ENCODE peak calls at places on chromosomes 12 and 14, in ten cellular contexts. I is H9, Q is fibroblast of pulmonary artery, A is uterus, T is HepG2, D is right lobe of liver, P is astrocyte of the spinal cord, U is foreskin keratinocyte, Z is mucosa of descending colon, F is transverse colon. H is an unnamed sample.

GRCh38 chr14:53778263-53778662 is 178.4 kb downstream of the BMP4 start:
- DNase-seq in Q (no peak), I (no peak), T (no peak), U (no peak), A (no peak), P (no peak), F (no peak), Z (no peak), D (no peak), H (no peak)

GRCh38 chr12:27548301-27549199 is 24.5 kb downstream of the PPFIBP1 start:
- DNase-seq in Q (no peak), D (no peak), P (no peak), T (peak), I (no peak), A (no peak), F (no peak), U (no peak), Z (no peak), H (no peak)

GRCh38 chr12:47082963-47083621 is 3.3 kb upstream of the AMIGO2 start:
- DNase-seq in T (no peak), U (no peak), Z (no peak), Q (peak), P (peak), A (no peak), D (no peak), I (no peak), F (no peak), H (peak)

GRCh38 chr12:75660107-75660530 is 148.7 kb upstream of the KRR1 start:
- DNase-seq in D (no peak), T (no peak), P (peak), U (peak), F (no peak), A (no peak), I (no peak), Z (no peak), Q (peak), H (peak)

GRCh38 chr14:106491851-106492250 is 965.5 kb downstream of the TMEM121 start:
- DNase-seq in A (no peak), Z (peak), F (peak), U (no peak), I (no peak), T (no peak), D (no peak), P (no peak), Q (no peak), H (no peak)

GRCh38 chr14:32560213-32560857 is 231.2 kb downstream of the AKAP6 start:
- DNase-seq in P (peak), I (peak), Q (peak), F (peak), T (peak), U (peak), D (no peak), A (peak), Z (peak), H (peak)

GRCh38 chr14:74517731-74518130 is 24.2 kb downstream of the ISCA2 start:
- DNase-seq in Z (no peak), U (no peak), I (no peak), P (no peak), D (peak), A (no peak), Q (no peak), F (no peak), T (no peak), H (no peak)

GRCh38 chr12:1391722-1392121 is 202.7 kb downstream of the FBXL14 start:
- DNase-seq in Q (no peak), A (no peak), U (no peak), Z (no peak), P (no peak), T (no peak), F (no peak), D (no peak), I (peak), H (no peak)

GRCh38 chr12:14970467-14970866 is 2.4 kb upstream of the PDE6H start:
- DNase-seq in P (no peak), F (no peak), A (no peak), I (no peak), U (no peak), Q (no peak), T (no peak), D (no peak), Z (no peak), H (no peak)

GRCh38 chr14:42316746-42317145 is 710.1 kb downstream of the LRFN5 start:
- DNase-seq in Z (no peak), D (no peak), U (no peak), Q (no peak), I (no peak), A (no peak), P (no peak), F (no peak), T (no peak), H (no peak)

GRCh38 chr12:57280234-57281062 is 29.5 kb upstream of the STAC3 start:
- DNase-seq in Z (peak), Q (peak), U (peak), F (peak), P (peak), T (peak), D (no peak), A (peak), I (peak), H (peak)

GRCh38 chr12:105573574-105573973 is 243.1 kb downstream of the C12orf75 start:
- DNase-seq in Q (no peak), D (no peak), P (no peak), A (no peak), I (no peak), F (no peak), Z (no peak), U (no peak), T (no peak), H (no peak)

GRCh38 chr14:106551265-106551664 is 1024.9 kb downstream of the TMEM121 start:
- DNase-seq in A (no peak), F (no peak), Q (no peak), U (no peak), P (no peak), I (no peak), Z (no peak), T (no peak), D (no peak), H (no peak)

GRCh38 chr12:113086249-113087164 is 30.0 kb downstream of the DTX1 start:
- DNase-seq in Q (no peak), P (no peak), D (no peak), F (peak), I (no peak), T (peak), Z (peak), U (no peak), A (no peak), H (no peak)

GRCh38 chr12:79685068-79685467 is 5.7 kb downstream of the PAWR start:
- DNase-seq in A (no peak), P (peak), T (peak), U (peak), F (no peak), I (no peak), Z (no peak), D (no peak), Q (peak), H (peak)

GRCh38 chr12:47881826-47882427 is 22.9 kb downstream of the VDR start:
- DNase-seq in P (peak), D (no peak), A (peak), Z (peak), Q (peak), I (no peak), T (no peak), F (no peak), U (no peak), H (peak)

GRCh38 chr14:65131176-65131765 is 29.0 kb upstream of the MAX start:
- DNase-seq in D (no peak), Z (peak), P (peak), T (no peak), F (peak), A (no peak), U (peak), Q (no peak), I (no peak), H (peak)

GRCh38 chr14:96038920-96039632 is at the start of gene C14orf132:
- DNase-seq in A (peak), U (no peak), T (no peak), Q (peak), D (peak), Z (peak), P (peak), I (peak), F (peak), H (peak)

GRCh38 chr12:75784591-75784990 is 247.0 kb downstream of the PHLDA1 start:
- DNase-seq in P (peak), F (peak), A (no peak), Q (peak), U (no peak), I (no peak), D (peak), T (peak), Z (peak), H (peak)

GRCh38 chr12:3035171-3035570 is 42.0 kb upstream of the TSPAN9 start:
- DNase-seq in Z (no peak), T (no peak), A (no peak), U (no peak), P (no peak), D (peak), I (no peak), Q (peak), F (no peak), H (no peak)

GRCh38 chr12:3034067-3034750 is 43.0 kb upstream of the TSPAN9 start:
- DNase-seq in D (peak), Q (peak), F (peak), U (no peak), Z (peak), T (peak), A (peak), P (peak), I (peak), H (peak)

GRCh38 chr12:3036901-3037600 is 40.1 kb upstream of the TSPAN9 start:
- DNase-seq in Q (no peak), I (no peak), P (no peak), T (no peak), A (no peak), D (peak), U (no peak), F (no peak), Z (no peak), H (no peak)

GRCh38 chr12:3038166-3038565 is 39.0 kb upstream of the TSPAN9 start:
- DNase-seq in T (no peak), U (no peak), Q (no peak), F (no peak), P (no peak), Z (no peak), D (peak), I (no peak), A (no peak), H (no peak)

GRCh38 chr12:3035815-3036702 is 41.1 kb upstream of the TSPAN9 start:
- DNase-seq in T (no peak), D (peak), P (peak), Z (no peak), U (no peak), F (no peak), A (no peak), Q (peak), I (no peak), H (no peak)
- TF ChIP-seq CTCF in T (peak), D (peak), P (peak), Z (no peak), U (peak), F (peak), A (no peak), Q (peak), I (peak), H (peak)

DNA sequence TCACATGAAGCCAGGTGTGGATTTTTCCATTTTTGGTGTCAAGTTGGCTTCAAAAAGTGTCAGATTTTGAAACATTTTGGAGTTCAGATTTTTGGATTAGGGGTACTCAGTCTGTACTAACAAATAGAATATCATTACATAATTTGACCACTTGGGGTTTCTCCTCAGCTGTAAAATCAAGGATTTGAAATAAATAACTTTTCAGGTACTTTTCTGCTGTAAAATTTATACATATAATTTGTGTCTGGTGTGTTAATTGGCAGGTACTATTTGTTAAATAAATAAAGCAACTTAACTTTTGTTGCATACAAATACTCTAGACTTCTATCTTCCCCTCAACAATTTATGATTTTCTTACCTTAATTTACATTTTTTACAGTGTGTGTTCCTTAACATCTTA is 234.1 kb upstream of the PRICKLE1 start:
- DNase-seq in A (no peak), I (no peak), D (no peak), U (no peak), T (no peak), Q (no peak), P (no peak), Z (no peak), F (no peak), H (no peak)
- TF ChIP-seq CTCF in A (no peak), I (no peak), D (no peak), U (no peak), T (no peak), Q (no peak), P (no peak), Z (no peak), F (no peak), H (no peak)

GRCh38 chr12:118409834-118410233 is 33.5 kb downstream of the SUDS3 start:
- DNase-seq in U (no peak), Z (peak), P (no peak), Q (no peak), F (no peak), D (no peak), T (no peak), A (no peak), I (no peak), H (no peak)
- TF ChIP-seq CTCF in U (no peak), Z (no peak), P (no peak), Q (no peak), F (no peak), D (no peak), T (no peak), A (no peak), I (no peak), H (no peak)

GRCh38 chr14:77556946-77557345 is 58.3 kb upstream of the ISM2 start:
- DNase-seq in Z (no peak), P (no peak), A (no peak), I (no peak), U (no peak), F (no peak), D (no peak), Q (no peak), T (no peak), H (no peak)

GRCh38 chr14:77559381-77559780 is 57.1 kb downstream of the SPTLC2 start:
- DNase-seq in A (no peak), I (no peak), D (no peak), Q (no peak), U (no peak), P (no peak), Z (no peak), F (no peak), T (no peak), H (no peak)

GRCh38 chr14:77554207-77554606 is 55.6 kb upstream of the ISM2 start:
- DNase-seq in Z (no peak), P (no peak), F (no peak), D (no peak), A (no peak), U (no peak), I (no peak), Q (no peak), T (no peak), H (no peak)

GRCh38 chr14:77554816-77555599 is 56.4 kb upstream of the ISM2 start:
- DNase-seq in A (no peak), I (no peak), U (no peak), D (no peak), T (no peak), Q (no peak), Z (no peak), F (no peak), P (no peak), H (no peak)

DNA sequence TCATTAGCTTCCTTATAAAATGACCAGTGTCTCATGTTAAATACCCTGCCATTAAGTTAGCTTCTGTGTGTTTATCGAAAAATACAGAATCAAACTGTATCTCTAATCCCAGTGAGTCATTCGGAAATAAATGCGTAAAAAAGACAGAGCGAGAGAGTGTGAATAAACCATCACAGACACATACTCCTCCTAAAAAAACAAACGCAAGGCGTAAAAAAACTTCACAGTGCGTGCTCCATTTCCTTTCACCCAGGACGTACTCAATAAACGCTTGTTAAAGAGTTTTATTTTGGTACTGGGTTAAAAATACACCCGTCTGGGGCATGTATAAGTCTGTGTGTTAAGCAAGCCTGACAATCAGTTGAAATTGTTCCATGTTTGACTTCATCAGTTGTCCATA is 58.8 kb upstream of the ISM2 start:
- DNase-seq in P (no peak), A (no peak), F (no peak), Q (no peak), I (no peak), T (no peak), U (no peak), D (no peak), Z (no peak), H (no peak)
- TF ChIP-seq CTCF in P (no peak), A (no peak), F (no peak), Q (no peak), I (no peak), T (no peak), U (no peak), D (no peak), Z (no peak), H (no peak)